ENCODE peak calls at places on chromosome 1, in nine cellular contexts. G is Karpas-422; X is CD4-positive, CD25-positive, alpha-beta regulatory T cell; R is left lobe of liver; Y is Panc1; N is smooth muscle cell of the brain vasculature; T is pancreas; B is ELR; I is Calu3. Z is an unnamed sample.
A peak's percentile ranks its signal among the peaks of the same experiment; 100 is the strongest.

GRCh38 chr1:149962736-149963135 is 26.1 kb upstream of the MTMR11 start:
- DNase-seq in T (no peak), Y (no peak), B (no peak), I (no peak), X (no peak), R (no peak), G (no peak), N (no peak), Z (no peak)

GRCh38 chr1:244662604-244663003 is 9.7 kb downstream of the DESI2 start:
- DNase-seq in B (no peak), Y (no peak), N (no peak), T (no peak), I (no peak), R (no peak), X (no peak), G (peak; percentile 47), Z (no peak)

GRCh38 chr1:226482975-226483660 is 65.4 kb upstream of the STUM start:
- DNase-seq in N (no peak), G (no peak), B (peak; percentile 11), I (no peak), T (no peak), X (no peak), R (no peak), Y (no peak), Z (peak; percentile 99)

GRCh38 chr1:225441314-225442119 is 13.7 kb upstream of the LBR start:
- DNase-seq in T (no peak), R (peak; percentile 88), Y (no peak), I (peak; percentile 75), G (peak; percentile 60), N (no peak), B (no peak), X (peak; percentile 72), Z (peak; percentile 18)

GRCh38 chr1:100862591-100862990 is 32.1 kb downstream of the EXTL2 start:
- DNase-seq in X (no peak), R (no peak), I (no peak), N (no peak), Y (no peak), B (peak; percentile 73), T (no peak), G (no peak), Z (no peak)

GRCh38 chr1:10179751-10180150 is 30.6 kb upstream of the KIF1B start:
- DNase-seq in I (no peak), R (no peak), N (no peak), B (no peak), X (no peak), G (no peak), T (no peak), Y (no peak), Z (no peak)

GRCh38 chr1:40849801-40850592 is 12.2 kb downstream of the CITED4 start:
- DNase-seq in N (peak; percentile 37), R (peak; percentile 74), Y (no peak), X (peak; percentile 80), G (peak; percentile 92), B (peak; percentile 70), T (peak; percentile 68), I (peak; percentile 78), Z (peak; percentile 67)

GRCh38 chr1:79295967-79296366 is 289.4 kb upstream of the ADGRL4 start:
- DNase-seq in G (no peak), R (no peak), N (no peak), T (no peak), X (no peak), Y (no peak), B (no peak), I (no peak), Z (no peak)

GRCh38 chr1:33050221-33051076 is 13.8 kb upstream of the AK2 start:
- DNase-seq in Y (peak; percentile 41), T (no peak), B (peak; percentile 97), N (no peak), X (no peak), I (no peak), R (no peak), G (no peak), Z (no peak)

GRCh38 chr1:161131721-161132409 is 602 bp downstream of the DEDD start:
- DNase-seq in X (no peak), B (peak; percentile 42), I (no peak), Y (no peak), G (peak; percentile 61), N (no peak), T (no peak), R (no peak), Z (no peak)

GRCh38 chr1:151710187-151710586 is 6.4 kb downstream of the CELF3 start:
- DNase-seq in G (peak; percentile 78), I (peak; percentile 46), R (no peak), Y (no peak), N (no peak), X (no peak), T (no peak), B (peak; percentile 50), Z (peak; percentile 88)

GRCh38 chr1:38047603-38048146 is 1.1 kb upstream of the POU3F1 start:
- DNase-seq in Y (no peak), N (no peak), R (no peak), G (no peak), I (no peak), X (no peak), T (peak; percentile 39), B (peak; percentile 28), Z (no peak)

GRCh38 chr1:107057197-107058133 is 991 bp downstream of the PRMT6 start:
- DNase-seq in B (peak; percentile 71), Y (peak; percentile 4), G (peak; percentile 83), I (peak; percentile 51), X (peak; percentile 56), T (peak; percentile 83), N (no peak), R (peak; percentile 66), Z (peak; percentile 50)

GRCh38 chr1:203686091-203686632 is 59.5 kb downstream of the ATP2B4 start:
- DNase-seq in N (peak; percentile 57), R (no peak), G (no peak), Y (no peak), B (no peak), I (no peak), T (no peak), X (no peak), Z (no peak)

GRCh38 chr1:219050268-219050917 is 123.3 kb upstream of the LYPLAL1 start:
- DNase-seq in B (no peak), N (no peak), R (no peak), X (no peak), I (no peak), Y (no peak), T (no peak), G (no peak), Z (no peak)

GRCh38 chr1:86687595-86687994 is 16.8 kb upstream of the SH3GLB1 start:
- DNase-seq in X (no peak), T (no peak), Y (no peak), I (no peak), R (no peak), N (no peak), B (peak; percentile 46), G (peak; percentile 64), Z (no peak)

GRCh38 chr1:235783148-235783776 is 83.4 kb downstream of the LYST start:
- DNase-seq in G (peak; percentile 69), T (no peak), Y (no peak), B (peak; percentile 80), N (peak; percentile 17), I (peak; percentile 3), X (peak; percentile 46), R (no peak), Z (peak; percentile 46)